ENCODE peak calls at places on chromosomes 4 and X, in six cellular contexts. One of them, this sample, is unnamed.

GRCh38 chr4:40586034-40586433 is 43.6 kb downstream of the RBM47 start:
- DNase-seq in B cell: no peak
- DNase-seq in memory B cell: no peak
- DNase-seq in amygdala: no peak
- DNase-seq in germinal center: no peak
- DNase-seq in activated CD4-positive, CD25-positive, alpha-beta regulatory T cell treated with anti-CD3 and anti-CD28 coated beads, Interleukin-2, amount 50 U/mL, for 16 hours: no peak
- DNase-seq in this sample: no peak

GRCh38 chr4:48905363-48906015 is 1.1 kb downstream of the OCIAD2 start:
- DNase-seq in B cell: no peak
- DNase-seq in memory B cell: no peak
- DNase-seq in amygdala: no peak
- DNase-seq in germinal center: no peak
- DNase-seq in activated CD4-positive, CD25-positive, alpha-beta regulatory T cell treated with anti-CD3 and anti-CD28 coated beads, Interleukin-2, amount 50 U/mL, for 16 hours: no peak
- DNase-seq in this sample: no peak

GRCh38 chr4:114180481-114180880 is 201.0 kb upstream of the ARSJ start:
- DNase-seq in B cell: no peak
- DNase-seq in memory B cell: no peak
- DNase-seq in amygdala: peak; percentile 4
- DNase-seq in germinal center: no peak
- DNase-seq in activated CD4-positive, CD25-positive, alpha-beta regulatory T cell treated with anti-CD3 and anti-CD28 coated beads, Interleukin-2, amount 50 U/mL, for 16 hours: no peak
- DNase-seq in this sample: no peak

GRCh38 chr4:105679186-105679585 is 29.3 kb downstream of the INTS12 start:
- DNase-seq in B cell: no peak
- DNase-seq in memory B cell: no peak
- DNase-seq in amygdala: no peak
- DNase-seq in germinal center: no peak
- DNase-seq in activated CD4-positive, CD25-positive, alpha-beta regulatory T cell treated with anti-CD3 and anti-CD28 coated beads, Interleukin-2, amount 50 U/mL, for 16 hours: no peak
- DNase-seq in this sample: no peak

GRCh38 chr4:13365195-13365594 is 118.9 kb downstream of the RAB28 start:
- DNase-seq in B cell: no peak
- DNase-seq in memory B cell: no peak
- DNase-seq in amygdala: no peak
- DNase-seq in germinal center: no peak
- DNase-seq in activated CD4-positive, CD25-positive, alpha-beta regulatory T cell treated with anti-CD3 and anti-CD28 coated beads, Interleukin-2, amount 50 U/mL, for 16 hours: no peak
- DNase-seq in this sample: no peak

GRCh38 chrX:130196453-130196852 is 24.7 kb downstream of the RAB33A start:
- DNase-seq in B cell: no peak
- DNase-seq in memory B cell: no peak
- DNase-seq in amygdala: no peak
- DNase-seq in germinal center: no peak
- DNase-seq in activated CD4-positive, CD25-positive, alpha-beta regulatory T cell treated with anti-CD3 and anti-CD28 coated beads, Interleukin-2, amount 50 U/mL, for 16 hours: no peak
- DNase-seq in this sample: no peak

GRCh38 chr4:173273956-173274355 is 60.2 kb downstream of the HMGB2 start:
- DNase-seq in B cell: no peak
- DNase-seq in memory B cell: no peak
- DNase-seq in amygdala: no peak
- DNase-seq in germinal center: no peak
- DNase-seq in activated CD4-positive, CD25-positive, alpha-beta regulatory T cell treated with anti-CD3 and anti-CD28 coated beads, Interleukin-2, amount 50 U/mL, for 16 hours: no peak
- DNase-seq in this sample: no peak

GRCh38 chrX:41733939-41734338 is 10.0 kb downstream of the GPR82 start:
- DNase-seq in B cell: peak; percentile 47
- DNase-seq in memory B cell: peak; percentile 27
- DNase-seq in amygdala: peak; percentile 0
- DNase-seq in germinal center: peak; percentile 59
- DNase-seq in activated CD4-positive, CD25-positive, alpha-beta regulatory T cell treated with anti-CD3 and anti-CD28 coated beads, Interleukin-2, amount 50 U/mL, for 16 hours: peak; percentile 0
- DNase-seq in this sample: no peak

GRCh38 chrX:30626402-30626801 is 26.8 kb upstream of the GK start:
- DNase-seq in B cell: no peak
- DNase-seq in memory B cell: no peak
- DNase-seq in amygdala: no peak
- DNase-seq in germinal center: no peak
- DNase-seq in activated CD4-positive, CD25-positive, alpha-beta regulatory T cell treated with anti-CD3 and anti-CD28 coated beads, Interleukin-2, amount 50 U/mL, for 16 hours: no peak
- DNase-seq in this sample: no peak

GRCh38 chr4:100162027-100162685 is 28.1 kb downstream of the DDIT4L start:
- DNase-seq in B cell: no peak
- DNase-seq in memory B cell: no peak
- DNase-seq in amygdala: no peak
- DNase-seq in germinal center: no peak
- DNase-seq in activated CD4-positive, CD25-positive, alpha-beta regulatory T cell treated with anti-CD3 and anti-CD28 coated beads, Interleukin-2, amount 50 U/mL, for 16 hours: no peak
- DNase-seq in this sample: no peak

GRCh38 chr4:113080050-113080449 is 30.6 kb downstream of the ANK2 start:
- DNase-seq in B cell: no peak
- DNase-seq in memory B cell: no peak
- DNase-seq in amygdala: peak; percentile 10
- DNase-seq in germinal center: no peak
- DNase-seq in activated CD4-positive, CD25-positive, alpha-beta regulatory T cell treated with anti-CD3 and anti-CD28 coated beads, Interleukin-2, amount 50 U/mL, for 16 hours: no peak
- DNase-seq in this sample: no peak

GRCh38 chr4:139553751-139554670 is 2.0 kb downstream of the SETD7 start:
- DNase-seq in B cell: no peak
- DNase-seq in memory B cell: no peak
- DNase-seq in amygdala: no peak
- DNase-seq in germinal center: no peak
- DNase-seq in activated CD4-positive, CD25-positive, alpha-beta regulatory T cell treated with anti-CD3 and anti-CD28 coated beads, Interleukin-2, amount 50 U/mL, for 16 hours: no peak
- DNase-seq in this sample: no peak

GRCh38 chrX:53223955-53224859 is 800 bp downstream of the KDM5C start:
- DNase-seq in B cell: peak; percentile 41
- DNase-seq in memory B cell: no peak
- DNase-seq in amygdala: no peak
- DNase-seq in germinal center: peak; percentile 11
- DNase-seq in activated CD4-positive, CD25-positive, alpha-beta regulatory T cell treated with anti-CD3 and anti-CD28 coated beads, Interleukin-2, amount 50 U/mL, for 16 hours: no peak
- DNase-seq in this sample: no peak

GRCh38 chr4:69830529-69831269 is 29.2 kb downstream of the SULT1E1 start:
- DNase-seq in B cell: no peak
- DNase-seq in memory B cell: no peak
- DNase-seq in amygdala: no peak
- DNase-seq in germinal center: no peak
- DNase-seq in activated CD4-positive, CD25-positive, alpha-beta regulatory T cell treated with anti-CD3 and anti-CD28 coated beads, Interleukin-2, amount 50 U/mL, for 16 hours: no peak
- DNase-seq in this sample: no peak

GRCh38 chr4:182175788-182176519 is 67.2 kb upstream of the TENM3 start:
- DNase-seq in B cell: no peak
- DNase-seq in memory B cell: no peak
- DNase-seq in amygdala: no peak
- DNase-seq in germinal center: no peak
- DNase-seq in activated CD4-positive, CD25-positive, alpha-beta regulatory T cell treated with anti-CD3 and anti-CD28 coated beads, Interleukin-2, amount 50 U/mL, for 16 hours: no peak
- DNase-seq in this sample: no peak

This sample was measured in NCI-H1048.